ENCODE peak calls at places on chromosomes 1 and 21, in nine cellular contexts. One of them, this sample, is unnamed.

GRCh38 chr21:17461014-17461413 is 51.8 kb upstream of the CXADR start:
- DNase-seq in HL-60: no peak
- DNase-seq in naive thymus-derived CD4-positive, alpha-beta T cell: no peak
- DNase-seq in upper lobe of right lung: no peak
- DNase-seq in brain microvascular endothelial cell: peak; percentile 84
- DNase-seq in substantia nigra: peak; percentile 30
- DNase-seq in Karpas-422: no peak
- DNase-seq in heart left ventricle: peak; percentile 68
- DNase-seq in IMR-90: peak; percentile 92
- DNase-seq in this sample: no peak

GRCh38 chr1:12202190-12202497 is 27.7 kb upstream of the VPS13D start:
- DNase-seq in brain microvascular endothelial cell: no peak
- DNase-seq in naive thymus-derived CD4-positive, alpha-beta T cell: no peak
- DNase-seq in IMR-90: no peak
- DNase-seq in HL-60: no peak
- DNase-seq in Karpas-422: no peak
- DNase-seq in heart left ventricle: no peak
- DNase-seq in upper lobe of right lung: no peak
- DNase-seq in substantia nigra: no peak
- DNase-seq in this sample: no peak

GRCh38 chr1:150688786-150689185 is 8.2 kb downstream of the GOLPH3L start:
- DNase-seq in Karpas-422: no peak
- DNase-seq in heart left ventricle: no peak
- DNase-seq in naive thymus-derived CD4-positive, alpha-beta T cell: no peak
- DNase-seq in IMR-90: no peak
- DNase-seq in HL-60: no peak
- DNase-seq in upper lobe of right lung: no peak
- DNase-seq in brain microvascular endothelial cell: peak; percentile 9
- DNase-seq in substantia nigra: no peak
- DNase-seq in this sample: no peak

GRCh38 chr21:42187976-42188653 is 30.8 kb upstream of the ABCG1 start:
- DNase-seq in Karpas-422: peak; percentile 62
- DNase-seq in heart left ventricle: peak; percentile 60
- DNase-seq in HL-60: peak; percentile 84
- DNase-seq in brain microvascular endothelial cell: no peak
- DNase-seq in substantia nigra: no peak
- DNase-seq in IMR-90: no peak
- DNase-seq in upper lobe of right lung: no peak
- DNase-seq in naive thymus-derived CD4-positive, alpha-beta T cell: peak; percentile 88
- DNase-seq in this sample: no peak

GRCh38 chr1:78437393-78437792 is 53.4 kb upstream of the PTGFR start:
- DNase-seq in substantia nigra: no peak
- DNase-seq in upper lobe of right lung: no peak
- DNase-seq in heart left ventricle: no peak
- DNase-seq in Karpas-422: no peak
- DNase-seq in brain microvascular endothelial cell: peak; percentile 12
- DNase-seq in naive thymus-derived CD4-positive, alpha-beta T cell: no peak
- DNase-seq in IMR-90: peak; percentile 27
- DNase-seq in HL-60: no peak
- DNase-seq in this sample: no peak

GRCh38 chr1:8040586-8040985 is 14.5 kb upstream of the ERRFI1 start:
- DNase-seq in upper lobe of right lung: no peak
- DNase-seq in Karpas-422: no peak
- DNase-seq in brain microvascular endothelial cell: peak; percentile 97
- DNase-seq in heart left ventricle: peak; percentile 79
- DNase-seq in IMR-90: peak; percentile 99
- DNase-seq in naive thymus-derived CD4-positive, alpha-beta T cell: no peak
- DNase-seq in substantia nigra: peak; percentile 10
- DNase-seq in HL-60: no peak
- DNase-seq in this sample: peak; percentile 81

GRCh38 chr1:247113733-247114271 is 9.6 kb upstream of the ZNF669 start:
- DNase-seq in upper lobe of right lung: no peak
- DNase-seq in substantia nigra: no peak
- DNase-seq in brain microvascular endothelial cell: no peak
- DNase-seq in HL-60: no peak
- DNase-seq in IMR-90: no peak
- DNase-seq in Karpas-422: no peak
- DNase-seq in naive thymus-derived CD4-positive, alpha-beta T cell: no peak
- DNase-seq in heart left ventricle: no peak
- DNase-seq in this sample: no peak

GRCh38 chr1:165531021-165531420 is 12.8 kb upstream of the LRRC52 start:
- DNase-seq in heart left ventricle: peak; percentile 52
- DNase-seq in IMR-90: no peak
- DNase-seq in HL-60: no peak
- DNase-seq in upper lobe of right lung: no peak
- DNase-seq in Karpas-422: no peak
- DNase-seq in naive thymus-derived CD4-positive, alpha-beta T cell: no peak
- DNase-seq in brain microvascular endothelial cell: no peak
- DNase-seq in substantia nigra: no peak
- DNase-seq in this sample: no peak

GRCh38 chr1:76668046-76668445 is 199.2 kb upstream of the ST6GALNAC5 start:
- DNase-seq in Karpas-422: peak; percentile 50
- DNase-seq in upper lobe of right lung: no peak
- DNase-seq in brain microvascular endothelial cell: no peak
- DNase-seq in heart left ventricle: no peak
- DNase-seq in substantia nigra: no peak
- DNase-seq in IMR-90: no peak
- DNase-seq in HL-60: no peak
- DNase-seq in naive thymus-derived CD4-positive, alpha-beta T cell: no peak
- DNase-seq in this sample: no peak

GRCh38 chr1:230335861-230336549 is 90.1 kb downstream of the PGBD5 start:
- DNase-seq in IMR-90: peak; percentile 6
- DNase-seq in naive thymus-derived CD4-positive, alpha-beta T cell: no peak
- DNase-seq in brain microvascular endothelial cell: no peak
- DNase-seq in Karpas-422: no peak
- DNase-seq in HL-60: no peak
- DNase-seq in heart left ventricle: no peak
- DNase-seq in upper lobe of right lung: no peak
- DNase-seq in substantia nigra: no peak
- DNase-seq in this sample: no peak

GRCh38 chr21:43658094-43658725 is 1.1 kb downstream of the HSF2BP start:
- DNase-seq in heart left ventricle: no peak
- DNase-seq in HL-60: no peak
- DNase-seq in naive thymus-derived CD4-positive, alpha-beta T cell: no peak
- DNase-seq in brain microvascular endothelial cell: no peak
- DNase-seq in upper lobe of right lung: no peak
- DNase-seq in IMR-90: no peak
- DNase-seq in Karpas-422: no peak
- DNase-seq in substantia nigra: no peak
- DNase-seq in this sample: no peak

GRCh38 chr21:43657355-43658093 is 1.8 kb downstream of the HSF2BP start:
- DNase-seq in Karpas-422: no peak
- DNase-seq in HL-60: no peak
- DNase-seq in brain microvascular endothelial cell: no peak
- DNase-seq in upper lobe of right lung: no peak
- DNase-seq in IMR-90: no peak
- DNase-seq in substantia nigra: no peak
- DNase-seq in naive thymus-derived CD4-positive, alpha-beta T cell: peak; percentile 18
- DNase-seq in heart left ventricle: peak; percentile 44
- DNase-seq in this sample: peak; percentile 79

GRCh38 chr21:43662286-43662685 is 2.9 kb downstream of the RRP1B start:
- DNase-seq in brain microvascular endothelial cell: no peak
- DNase-seq in upper lobe of right lung: no peak
- DNase-seq in substantia nigra: no peak
- DNase-seq in IMR-90: peak; percentile 12
- DNase-seq in heart left ventricle: no peak
- DNase-seq in naive thymus-derived CD4-positive, alpha-beta T cell: no peak
- DNase-seq in Karpas-422: no peak
- DNase-seq in HL-60: no peak
- DNase-seq in this sample: no peak

GRCh38 chr21:43659136-43660000 is at the start of the genes HSF2BP and RRP1B:
- DNase-seq in IMR-90: peak; percentile 79
- DNase-seq in substantia nigra: peak; percentile 46
- DNase-seq in heart left ventricle: peak; percentile 82
- DNase-seq in naive thymus-derived CD4-positive, alpha-beta T cell: peak; percentile 86
- DNase-seq in Karpas-422: peak; percentile 94
- DNase-seq in upper lobe of right lung: peak; percentile 91
- DNase-seq in brain microvascular endothelial cell: peak; percentile 49
- DNase-seq in HL-60: peak; percentile 71
- DNase-seq in this sample: peak; percentile 92

DNA sequence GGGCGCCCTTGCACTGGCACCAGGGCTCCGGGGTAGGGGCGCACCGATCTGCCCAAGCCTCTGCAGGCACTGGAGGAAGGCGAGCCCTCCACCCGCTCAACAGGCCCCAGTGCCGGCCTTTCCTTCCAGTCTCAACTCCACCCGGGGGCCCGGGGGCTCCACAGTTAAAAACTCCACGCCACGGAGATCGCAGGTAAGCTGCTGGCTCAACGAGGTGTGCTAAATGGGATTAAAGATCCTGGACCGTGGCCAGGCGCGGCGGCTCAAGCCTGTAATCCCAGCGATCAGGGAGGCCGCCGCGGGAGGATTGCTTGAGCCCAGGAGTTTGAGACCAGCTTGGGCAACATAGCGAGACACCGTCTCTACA is 536 bp downstream of the HSF2BP start:
- DNase-seq in Karpas-422: no peak
- DNase-seq in substantia nigra: no peak
- DNase-seq in brain microvascular endothelial cell: no peak
- DNase-seq in heart left ventricle: no peak
- DNase-seq in upper lobe of right lung: no peak
- DNase-seq in IMR-90: no peak
- DNase-seq in HL-60: no peak
- DNase-seq in naive thymus-derived CD4-positive, alpha-beta T cell: no peak
- DNase-seq in this sample: peak; percentile 80
- H3K27ac ChIP-seq in Karpas-422: no peak overlapping the region
- H3K27ac ChIP-seq in substantia nigra: peak overlapping the region; percentile 87
- H3K27ac ChIP-seq in brain microvascular endothelial cell: peak overlapping the region; percentile 85
- H3K27ac ChIP-seq in heart left ventricle: peak overlapping the region; percentile 75
- H3K27ac ChIP-seq in upper lobe of right lung: peak overlapping the region; percentile 90
- H3K27ac ChIP-seq in IMR-90: peak overlapping the region; percentile 90
- H3K27ac ChIP-seq in HL-60: peak overlapping the region; percentile 45
- H3K27ac ChIP-seq in naive thymus-derived CD4-positive, alpha-beta T cell: peak overlapping the region; percentile 91
- H3K27ac ChIP-seq in this sample: peak overlapping the region; percentile 24

GRCh38 chr1:30905898-30906620 is 2.5 kb downstream of the SDC3 start:
- DNase-seq in naive thymus-derived CD4-positive, alpha-beta T cell: no peak
- DNase-seq in substantia nigra: no peak
- DNase-seq in Karpas-422: no peak
- DNase-seq in upper lobe of right lung: no peak
- DNase-seq in HL-60: no peak
- DNase-seq in brain microvascular endothelial cell: no peak
- DNase-seq in IMR-90: no peak
- DNase-seq in heart left ventricle: no peak
- DNase-seq in this sample: peak; percentile 50
- H3K27ac ChIP-seq in naive thymus-derived CD4-positive, alpha-beta T cell: no peak overlapping the region
- H3K27ac ChIP-seq in substantia nigra: no peak overlapping the region
- H3K27ac ChIP-seq in Karpas-422: no peak overlapping the region
- H3K27ac ChIP-seq in upper lobe of right lung: no peak overlapping the region
- H3K27ac ChIP-seq in HL-60: no peak overlapping the region
- H3K27ac ChIP-seq in brain microvascular endothelial cell: no peak overlapping the region
- H3K27ac ChIP-seq in IMR-90: no peak overlapping the region
- H3K27ac ChIP-seq in heart left ventricle: no peak overlapping the region
- H3K27ac ChIP-seq in this sample: no peak overlapping the region

GRCh38 chr1:156020293-156021086 is at the start of gene SSR2:
- DNase-seq in IMR-90: peak; percentile 92
- DNase-seq in HL-60: peak; percentile 94
- DNase-seq in heart left ventricle: peak; percentile 91
- DNase-seq in Karpas-422: peak; percentile 97
- DNase-seq in upper lobe of right lung: peak; percentile 88
- DNase-seq in naive thymus-derived CD4-positive, alpha-beta T cell: peak; percentile 86
- DNase-seq in brain microvascular endothelial cell: peak; percentile 88
- DNase-seq in substantia nigra: peak; percentile 81
- DNase-seq in this sample: peak; percentile 91
- H3K27ac ChIP-seq in IMR-90: peak within 1 kb of the TSS; percentile 84
- H3K27ac ChIP-seq in HL-60: peak within 1 kb of the TSS; percentile 72
- H3K27ac ChIP-seq in heart left ventricle: peak within 1 kb of the TSS; percentile 89
- H3K27ac ChIP-seq in Karpas-422: no peak within 1 kb of the TSS
- H3K27ac ChIP-seq in upper lobe of right lung: peak within 1 kb of the TSS; percentile 93
- H3K27ac ChIP-seq in naive thymus-derived CD4-positive, alpha-beta T cell: peak within 1 kb of the TSS; percentile 74
- H3K27ac ChIP-seq in brain microvascular endothelial cell: peak within 1 kb of the TSS; percentile 72
- H3K27ac ChIP-seq in substantia nigra: peak within 1 kb of the TSS; percentile 73
- H3K27ac ChIP-seq in this sample: peak within 1 kb of the TSS; percentile 71

GRCh38 chr1:207918571-207918970 is 7.6 kb upstream of the CD34 start:
- DNase-seq in brain microvascular endothelial cell: no peak
- DNase-seq in substantia nigra: no peak
- DNase-seq in IMR-90: no peak
- DNase-seq in Karpas-422: no peak
- DNase-seq in HL-60: no peak
- DNase-seq in heart left ventricle: no peak
- DNase-seq in naive thymus-derived CD4-positive, alpha-beta T cell: no peak
- DNase-seq in upper lobe of right lung: no peak
- DNase-seq in this sample: no peak
- H3K27ac ChIP-seq in brain microvascular endothelial cell: no peak overlapping the region
- H3K27ac ChIP-seq in substantia nigra: no peak overlapping the region
- H3K27ac ChIP-seq in IMR-90: no peak overlapping the region
- H3K27ac ChIP-seq in Karpas-422: no peak overlapping the region
- H3K27ac ChIP-seq in HL-60: no peak overlapping the region
- H3K27ac ChIP-seq in heart left ventricle: peak overlapping the region; percentile 29
- H3K27ac ChIP-seq in naive thymus-derived CD4-positive, alpha-beta T cell: no peak overlapping the region
- H3K27ac ChIP-seq in upper lobe of right lung: no peak overlapping the region
- H3K27ac ChIP-seq in this sample: peak overlapping the region; percentile 51